ENCODE peak calls at places on chromosomes 16 and 17, in four cellular contexts. One of them, this sample, is unnamed.

GRCh38 chr17:83110755-83111154 is 31.3 kb downstream of the METRNL start:
- DNase-seq in neuronal stem cell: no peak
- DNase-seq in H9: no peak
- DNase-seq in H1: no peak
- DNase-seq in this sample: no peak

GRCh38 chr17:13362341-13363122 is 239.2 kb downstream of the HS3ST3A1 start:
- DNase-seq in neuronal stem cell: no peak
- DNase-seq in H9: no peak
- DNase-seq in H1: no peak
- DNase-seq in this sample: no peak

GRCh38 chr17:4879591-4879990 is 19.7 kb upstream of the C17orf107 start:
- DNase-seq in neuronal stem cell: no peak
- DNase-seq in H9: no peak
- DNase-seq in H1: no peak
- DNase-seq in this sample: peak

GRCh38 chr17:11896199-11896598 is 101.1 kb downstream of the ZNF18 start:
- DNase-seq in neuronal stem cell: no peak
- DNase-seq in H9: no peak
- DNase-seq in H1: no peak
- DNase-seq in this sample: no peak

GRCh38 chr16:61926766-61927165 is 109.5 kb downstream of the CDH8 start:
- DNase-seq in neuronal stem cell: no peak
- DNase-seq in H9: no peak
- DNase-seq in H1: no peak
- DNase-seq in this sample: no peak

GRCh38 chr17:36721560-36722120 is 120.3 kb downstream of the MRM1 start:
- DNase-seq in neuronal stem cell: no peak
- DNase-seq in H9: no peak
- DNase-seq in H1: no peak
- DNase-seq in this sample: no peak

GRCh38 chr17:17538417-17539391 is 42.5 kb upstream of the RASD1 start:
- DNase-seq in neuronal stem cell: no peak
- DNase-seq in H9: no peak
- DNase-seq in H1: no peak
- DNase-seq in this sample: no peak

GRCh38 chr17:41812176-41813038 is at the start of gene FKBP10:
- DNase-seq in neuronal stem cell: peak
- DNase-seq in H9: peak
- DNase-seq in H1: peak
- DNase-seq in this sample: peak

GRCh38 chr16:54027126-54027922 is 259.3 kb downstream of the IRX3 start:
- DNase-seq in neuronal stem cell: no peak
- DNase-seq in H9: no peak
- DNase-seq in H1: no peak
- DNase-seq in this sample: no peak

GRCh38 chr16:26391833-26392232 is 674.9 kb upstream of the C16orf82 start:
- DNase-seq in neuronal stem cell: no peak
- DNase-seq in H9: no peak
- DNase-seq in H1: no peak
- DNase-seq in this sample: no peak

GRCh38 chr17:8463089-8463488 is 27.4 kb downstream of the NDEL1 start:
- DNase-seq in neuronal stem cell: no peak
- DNase-seq in H9: no peak
- DNase-seq in H1: no peak
- DNase-seq in this sample: no peak

GRCh38 chr17:31095239-31096105 is 695 bp downstream of the NF1 start:
- DNase-seq in neuronal stem cell: peak
- DNase-seq in H9: peak
- DNase-seq in H1: peak
- DNase-seq in this sample: peak

GRCh38 chr16:57235128-57236092 is 9.6 kb upstream of the ARL2BP start:
- DNase-seq in neuronal stem cell: no peak
- DNase-seq in H9: no peak
- DNase-seq in H1: no peak
- DNase-seq in this sample: no peak

GRCh38 chr17:72466199-72466598 is 345.4 kb downstream of the SOX9 start:
- DNase-seq in neuronal stem cell: no peak
- DNase-seq in H9: no peak
- DNase-seq in H1: no peak
- DNase-seq in this sample: peak

GRCh38 chr16:75261590-75262078 is 10.2 kb upstream of the BCAR1 start:
- DNase-seq in neuronal stem cell: no peak
- DNase-seq in H9: no peak
- DNase-seq in H1: no peak
- DNase-seq in this sample: no peak

GRCh38 chr16:75260856-75261589 is 9.6 kb upstream of the BCAR1 start:
- DNase-seq in neuronal stem cell: no peak
- DNase-seq in H9: peak
- DNase-seq in H1: no peak
- DNase-seq in this sample: no peak

GRCh38 chr16:75263291-75263962 is 12.0 kb upstream of the BCAR1 start:
- DNase-seq in neuronal stem cell: no peak
- DNase-seq in H9: peak
- DNase-seq in H1: no peak
- DNase-seq in this sample: no peak

GRCh38 chr16:75262800-75263127 is 11.3 kb upstream of the BCAR1 start:
- DNase-seq in neuronal stem cell: no peak
- DNase-seq in H9: no peak
- DNase-seq in H1: no peak
- DNase-seq in this sample: no peak

DNA sequence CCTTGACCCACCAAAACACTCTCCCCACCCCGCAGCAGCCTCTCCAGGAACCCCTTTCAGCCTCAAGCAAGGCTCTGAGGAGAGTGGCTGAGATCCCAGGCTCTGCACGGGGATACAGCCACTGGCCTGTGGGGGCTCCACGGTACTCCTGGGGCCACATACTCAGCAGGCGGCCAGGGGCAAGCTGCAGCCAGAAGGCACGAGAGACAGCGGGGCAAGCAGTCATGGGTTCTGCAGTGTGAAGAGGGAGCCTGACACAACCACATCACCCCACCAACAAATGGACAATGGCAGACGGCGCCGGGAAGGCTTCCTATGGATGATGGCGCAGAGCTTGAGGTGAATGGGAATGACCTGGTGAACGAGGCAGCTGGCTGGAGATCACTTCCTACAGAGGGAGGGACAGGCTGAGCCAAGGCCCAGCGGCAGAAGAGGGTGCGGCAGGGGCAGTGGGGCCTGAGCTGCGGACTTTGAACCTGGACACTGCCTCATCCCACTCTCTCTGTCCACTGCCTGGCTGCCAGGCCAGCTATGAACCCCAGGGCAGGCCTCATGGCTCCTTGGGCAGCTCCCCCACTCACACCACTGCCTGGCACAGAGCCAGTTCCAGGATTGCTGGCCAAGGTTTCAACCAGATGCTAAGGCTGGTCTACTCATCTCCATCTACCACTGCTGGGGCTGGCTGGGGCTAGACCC is 10.8 kb upstream of the BCAR1 start:
- DNase-seq in neuronal stem cell: no peak
- DNase-seq in H9: peak
- DNase-seq in H1: no peak
- DNase-seq in this sample: no peak
- H2BK5ac ChIP-seq in neuronal stem cell: no peak
- H2BK5ac ChIP-seq in H9: peak
- H2BK5ac ChIP-seq in H1: peak
- H2BK5ac ChIP-seq in this sample: no peak

DNA sequence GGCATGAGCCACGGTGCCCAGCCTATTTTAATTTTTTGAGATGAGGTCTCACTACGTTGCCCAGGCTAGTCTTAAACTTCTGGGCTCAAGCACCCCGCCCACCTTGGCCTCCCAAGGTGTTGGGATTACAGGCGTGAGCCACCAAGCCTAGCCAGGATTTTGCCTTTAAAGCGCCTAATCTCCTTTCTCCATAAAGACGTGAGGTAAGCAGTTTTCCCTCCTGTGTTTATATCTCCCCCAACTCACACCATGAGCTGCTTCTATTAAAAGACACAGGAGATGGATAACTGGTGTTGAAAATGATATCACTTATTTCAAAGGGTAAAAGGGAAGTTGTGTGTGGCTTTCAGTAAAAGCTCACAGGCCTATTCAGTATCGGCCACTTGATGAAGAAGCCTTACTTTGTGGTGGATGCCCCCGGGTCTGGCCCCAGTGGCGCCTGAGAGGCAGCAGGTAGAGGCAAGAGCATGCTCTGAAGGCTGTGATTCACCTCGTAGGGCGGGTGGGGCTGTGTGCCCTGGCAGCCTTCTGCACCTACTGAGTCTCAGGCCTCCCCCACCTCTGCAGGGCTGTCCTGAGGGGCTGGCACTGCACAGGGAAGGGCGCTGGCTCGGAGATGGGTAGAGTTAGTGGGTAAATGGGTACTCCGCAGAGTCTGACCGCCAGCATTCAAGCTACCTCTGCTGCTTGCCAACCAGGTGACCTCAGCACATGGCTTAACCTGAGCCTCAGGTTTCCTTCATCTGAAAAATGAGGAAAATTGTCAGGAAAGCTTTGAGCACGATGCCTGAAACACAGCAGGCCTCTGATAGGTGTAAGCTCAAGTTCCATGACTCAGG is 146.8 kb downstream of the CLEC16A start:
- DNase-seq in neuronal stem cell: no peak
- DNase-seq in H9: no peak
- DNase-seq in H1: no peak
- DNase-seq in this sample: no peak
- H3K18ac ChIP-seq in neuronal stem cell: no peak
- H3K18ac ChIP-seq in H9: no peak
- H3K18ac ChIP-seq in H1: no peak
- H3K18ac ChIP-seq in this sample: no peak

DNA sequence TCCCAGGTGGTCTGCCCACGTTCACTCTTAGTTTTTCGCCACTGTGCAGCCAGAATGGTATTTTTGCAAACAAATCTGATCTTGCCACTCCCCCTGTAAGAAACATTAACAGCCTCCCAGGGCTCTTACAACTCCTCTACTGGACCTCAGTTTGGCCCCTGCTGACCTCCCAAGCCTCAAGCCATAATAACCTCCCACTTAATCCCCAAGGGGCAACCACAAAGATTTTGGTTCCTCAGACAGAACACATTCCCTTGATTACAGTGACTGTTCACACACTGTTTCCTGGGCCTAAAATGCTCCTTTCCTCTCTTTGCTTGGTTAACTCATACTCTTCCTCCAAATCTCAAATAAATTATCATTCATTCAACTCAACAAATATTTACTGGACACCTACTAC is 21.5 kb upstream of the CD300E start:
- DNase-seq in neuronal stem cell: no peak
- DNase-seq in H9: no peak
- DNase-seq in H1: no peak
- DNase-seq in this sample: no peak
- H3K27ac ChIP-seq in neuronal stem cell: no peak
- H3K27ac ChIP-seq in H9: no peak
- H3K27ac ChIP-seq in H1: no peak
- H3K27ac ChIP-seq in this sample: no peak

DNA sequence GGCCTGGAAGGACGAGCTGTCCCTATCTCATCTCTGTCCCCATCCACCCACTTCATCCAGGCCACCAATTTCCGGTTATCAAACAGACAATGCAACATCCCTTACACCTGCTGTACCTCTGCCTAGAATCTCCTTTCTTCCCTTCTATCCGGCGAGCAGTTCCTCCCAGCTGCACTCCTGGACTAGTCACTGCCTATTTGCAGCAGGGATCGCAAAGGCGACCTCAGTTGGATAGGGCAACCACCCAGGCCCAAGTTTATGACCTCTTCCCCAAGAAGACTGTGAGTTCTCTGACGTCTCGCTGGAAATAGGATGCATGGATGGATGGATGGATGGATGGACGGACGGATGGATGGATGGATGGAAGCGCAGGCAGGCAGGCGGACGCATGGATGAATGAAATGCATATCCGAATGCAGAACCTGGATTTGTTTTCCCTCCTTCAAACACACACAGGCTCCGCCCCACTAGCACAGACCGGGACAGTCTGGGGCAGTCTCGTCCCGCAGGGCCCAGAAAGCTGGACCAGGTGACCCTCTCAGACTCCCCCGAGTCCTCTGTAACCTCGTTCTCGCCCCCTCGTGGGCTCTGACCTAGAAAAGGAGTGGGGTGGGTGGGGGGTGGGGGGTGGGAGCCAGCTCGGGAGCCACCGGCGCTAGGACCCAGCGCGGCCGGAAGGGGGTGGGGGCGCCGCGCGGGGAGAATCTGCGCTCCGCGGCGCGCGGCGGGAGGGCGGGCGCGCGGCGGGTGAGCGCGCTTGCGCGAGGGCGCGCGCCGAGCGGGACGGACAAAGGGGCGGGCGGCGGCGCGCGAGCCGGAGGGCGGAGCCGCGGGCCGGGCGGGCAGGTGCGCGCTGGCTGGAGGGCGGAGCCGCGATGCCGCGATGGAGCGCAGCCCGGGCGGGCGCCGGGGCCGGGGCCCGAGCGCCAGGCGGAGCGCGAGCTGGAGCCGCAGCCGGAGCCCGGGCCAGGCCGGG is at the start of gene SBK1:
- DNase-seq in neuronal stem cell: peak
- DNase-seq in H9: peak
- DNase-seq in H1: no peak
- DNase-seq in this sample: peak
- H2BK5ac ChIP-seq in neuronal stem cell: peak
- H2BK5ac ChIP-seq in H9: no peak
- H2BK5ac ChIP-seq in H1: peak
- H2BK5ac ChIP-seq in this sample: peak

DNA sequence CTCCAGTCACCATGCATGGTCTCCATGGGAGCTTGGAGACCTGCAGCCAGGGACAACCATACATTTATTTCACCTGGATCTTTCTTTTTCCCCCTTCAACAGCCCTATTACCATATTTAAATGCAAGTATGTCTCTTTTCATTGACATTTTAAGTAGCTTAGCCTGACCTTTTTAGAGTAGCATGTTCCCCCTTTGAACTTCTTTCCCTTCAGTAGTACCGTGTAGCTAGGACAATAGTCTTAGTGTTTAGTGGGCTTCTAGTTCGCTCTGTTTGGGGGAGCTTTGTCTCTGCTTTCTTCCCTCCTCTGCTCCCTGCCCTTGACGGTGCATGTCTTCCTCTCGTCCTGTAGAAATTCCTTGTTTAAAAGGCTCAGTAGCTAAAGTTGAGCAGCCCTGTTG is 94.6 kb downstream of the CCDC182 start:
- DNase-seq in neuronal stem cell: no peak
- DNase-seq in H9: no peak
- DNase-seq in H1: no peak
- DNase-seq in this sample: no peak
- H3K18ac ChIP-seq in neuronal stem cell: no peak
- H3K18ac ChIP-seq in H9: peak
- H3K18ac ChIP-seq in H1: peak
- H3K18ac ChIP-seq in this sample: peak

GRCh38 chr17:80622170-80622466 is 77.5 kb downstream of the RPTOR start:
- DNase-seq in neuronal stem cell: no peak
- DNase-seq in H9: no peak
- DNase-seq in H1: no peak
- DNase-seq in this sample: no peak

GRCh38 chr17:80618304-80618703 is 73.7 kb downstream of the RPTOR start:
- DNase-seq in neuronal stem cell: no peak
- DNase-seq in H9: no peak
- DNase-seq in H1: no peak
- DNase-seq in this sample: no peak

GRCh38 chr17:80616705-80617104 is 72.1 kb downstream of the RPTOR start:
- DNase-seq in neuronal stem cell: no peak
- DNase-seq in H9: no peak
- DNase-seq in H1: no peak
- DNase-seq in this sample: no peak

GRCh38 chr17:80621335-80622169 is 76.9 kb downstream of the RPTOR start:
- DNase-seq in neuronal stem cell: no peak
- DNase-seq in H9: no peak
- DNase-seq in H1: no peak
- DNase-seq in this sample: no peak

GRCh38 chr17:80619535-80620235 is 75.0 kb downstream of the RPTOR start:
- DNase-seq in neuronal stem cell: no peak
- DNase-seq in H9: no peak
- DNase-seq in H1: no peak
- DNase-seq in this sample: peak
- H3K27ac ChIP-seq in neuronal stem cell: no peak
- H3K27ac ChIP-seq in H9: no peak
- H3K27ac ChIP-seq in H1: no peak
- H3K27ac ChIP-seq in this sample: no peak

This sample was measured in trophoblast cell.